ENCODE peak calls at places on chromosome 1, in nine cellular contexts. Q is LNCaP clone FGC; Y is H7; H is effector memory CD4-positive, alpha-beta T cell; L is fibroblast of the aortic adventitia; T is sigmoid colon; R is cardiac fibroblast; W is CD4-positive, CD25-positive, alpha-beta regulatory T cell; X is heart right ventricle. A is an unnamed sample.

GRCh38 chr1:44507490-44508396 is 102.7 kb downstream of the RNF220 start:
- DNase-seq in T (no peak), Q (no peak), L (no peak), H (no peak), X (no peak), R (no peak), Y (peak; percentile 75), W (no peak), A (no peak)

GRCh38 chr1:183652547-183653467 is at the start of gene APOBEC4:
- DNase-seq in Y (no peak), H (no peak), W (peak; percentile 31), Q (no peak), R (peak; percentile 38), L (no peak), T (no peak), X (no peak), A (no peak)

GRCh38 chr1:170175477-170175876 is 29.7 kb downstream of the NTMT2 start:
- DNase-seq in Q (no peak), H (no peak), Y (no peak), X (no peak), T (no peak), R (no peak), W (no peak), L (no peak), A (no peak)

GRCh38 chr1:6794164-6794563 is 8.9 kb downstream of the CAMTA1 start:
- DNase-seq in T (no peak), L (peak; percentile 82), Y (no peak), Q (peak; percentile 54), X (no peak), W (peak; percentile 68), R (peak; percentile 60), H (no peak), A (no peak)

GRCh38 chr1:167016090-167016750 is 27.1 kb downstream of the MAEL start:
- DNase-seq in Y (no peak), H (no peak), Q (no peak), T (no peak), R (no peak), W (no peak), L (peak; percentile 1), X (no peak), A (no peak)

GRCh38 chr1:231619257-231619634 is 7.3 kb upstream of the DISC1 start:
- DNase-seq in L (no peak), Q (no peak), W (no peak), T (no peak), H (no peak), Y (no peak), X (no peak), R (no peak), A (no peak)

GRCh38 chr1:56644064-56644940 is 812 bp upstream of the PRKAA2 start:
- DNase-seq in W (no peak), L (peak; percentile 10), Q (no peak), H (no peak), X (no peak), R (peak; percentile 13), T (no peak), Y (no peak), A (peak; percentile 14)

GRCh38 chr1:29050141-29050540 is 73.6 kb downstream of the TMEM200B start:
- DNase-seq in R (no peak), T (no peak), Y (no peak), X (no peak), L (peak; percentile 42), W (no peak), Q (no peak), H (no peak), A (no peak)

GRCh38 chr1:29912413-29912812 is 676.1 kb downstream of the PTPRU start:
- DNase-seq in Y (no peak), Q (no peak), X (no peak), H (no peak), W (peak; percentile 8), R (peak; percentile 51), L (peak; percentile 63), T (peak; percentile 29), A (no peak)

GRCh38 chr1:93820554-93821411 is 58.2 kb downstream of the DNTTIP2 start:
- DNase-seq in T (no peak), Y (peak; percentile 34), Q (no peak), H (no peak), R (peak; percentile 64), W (no peak), X (no peak), L (no peak), A (no peak)

GRCh38 chr1:38138498-38139233 is 92.1 kb upstream of the POU3F1 start:
- DNase-seq in X (peak; percentile 86), L (peak; percentile 97), H (no peak), W (no peak), Y (peak; percentile 39), Q (peak; percentile 90), T (peak; percentile 91), R (peak; percentile 95), A (peak; percentile 94)

GRCh38 chr1:175755516-175755915 is 12.1 kb upstream of the TNR start:
- DNase-seq in X (no peak), T (no peak), W (no peak), Y (no peak), H (no peak), R (peak; percentile 2), L (no peak), Q (no peak), A (no peak)

GRCh38 chr1:165828581-165829329 is 1.3 kb downstream of the UCK2 start:
- DNase-seq in W (no peak), Q (peak; percentile 84), R (peak; percentile 86), T (peak; percentile 71), X (peak; percentile 42), Y (peak; percentile 58), L (peak; percentile 86), H (no peak), A (peak; percentile 66)

GRCh38 chr1:218659911-218660677 is 315.0 kb downstream of the TGFB2 start:
- DNase-seq in R (peak; percentile 34), W (no peak), T (no peak), L (peak; percentile 35), H (no peak), Y (no peak), X (no peak), Q (no peak), A (no peak)

DNA sequence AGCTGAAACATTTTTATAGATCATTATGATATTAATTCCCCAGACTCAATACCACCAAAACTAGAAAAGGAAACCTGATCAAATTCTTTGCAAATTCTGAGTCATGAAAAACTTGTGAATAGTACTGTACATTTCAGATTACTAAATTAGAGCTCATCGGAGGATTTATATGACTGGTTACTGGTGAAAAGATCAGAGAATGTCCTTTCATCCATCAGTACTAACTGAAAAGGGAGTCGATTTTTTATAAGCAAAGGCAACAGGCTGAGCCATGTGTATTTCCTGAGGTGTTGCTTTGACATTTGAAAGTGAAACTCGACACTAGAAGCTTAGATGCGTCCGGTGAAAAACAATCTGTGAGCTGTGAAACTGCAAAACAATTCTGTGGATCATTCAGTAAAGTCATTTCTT is 155.7 kb downstream of the TNFSF18 start:
- DNase-seq in H (peak; percentile 2), T (no peak), L (no peak), W (peak; percentile 88), R (no peak), Q (no peak), X (no peak), Y (no peak), A (no peak)
- H3K4me3 ChIP-seq in H (peak overlapping the region; percentile 44), T (peak overlapping the region; percentile 12), L (no peak overlapping the region), W (peak overlapping the region; percentile 71), R (no peak overlapping the region), Q (no peak overlapping the region), X (no peak overlapping the region), Y (no peak overlapping the region), A (no peak overlapping the region)

DNA sequence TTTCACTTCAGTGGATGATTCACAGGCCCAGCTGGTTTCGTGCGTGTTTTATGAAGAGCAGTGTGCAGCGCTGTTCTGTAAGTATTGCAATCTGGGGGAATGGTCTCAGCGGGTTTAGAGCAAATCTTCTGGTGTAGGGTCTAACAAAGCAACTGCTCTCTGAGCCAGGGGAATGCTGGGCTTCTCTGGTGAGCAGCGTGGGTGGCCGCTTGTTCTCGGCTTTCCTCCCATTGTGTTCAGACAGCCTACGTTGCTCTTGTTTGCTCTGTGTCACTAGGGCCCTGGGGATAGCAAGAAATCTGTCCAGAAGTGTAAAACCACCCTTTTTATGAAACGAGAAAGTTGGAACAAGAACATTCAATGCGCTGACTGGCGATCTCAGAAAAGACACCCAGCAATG is 42.3 kb upstream of the GADD45A start:
- DNase-seq in W (no peak), R (peak; percentile 54), Q (no peak), H (no peak), Y (peak; percentile 7), X (peak; percentile 43), L (peak; percentile 40), T (no peak), A (peak; percentile 73)
- H3K4me3 ChIP-seq in W (no peak overlapping the region), R (no peak overlapping the region), Q (no peak overlapping the region), H (no peak overlapping the region), Y (no peak overlapping the region), X (no peak overlapping the region), L (no peak overlapping the region), T (no peak overlapping the region), A (no peak overlapping the region)

GRCh38 chr1:91505086-91505485 is 4.4 kb downstream of the CDC7 start:
- DNase-seq in T (no peak), W (no peak), R (no peak), X (no peak), H (no peak), L (no peak), Y (no peak), Q (no peak), A (no peak)
- H3K4me3 ChIP-seq in T (no peak overlapping the region), W (no peak overlapping the region), R (no peak overlapping the region), X (no peak overlapping the region), H (no peak overlapping the region), L (no peak overlapping the region), Y (no peak overlapping the region), Q (no peak overlapping the region), A (no peak overlapping the region)

GRCh38 chr1:151705739-151706463 is 10.7 kb downstream of the CELF3 start:
- DNase-seq in W (no peak), L (no peak), X (no peak), H (no peak), R (no peak), T (no peak), Q (no peak), Y (no peak), A (no peak)

GRCh38 chr1:151708891-151709290 is 7.7 kb downstream of the CELF3 start:
- DNase-seq in X (no peak), L (no peak), W (no peak), R (no peak), Q (no peak), H (no peak), T (no peak), Y (no peak), A (no peak)

GRCh38 chr1:151706464-151707415 is 9.9 kb downstream of the CELF3 start:
- DNase-seq in T (no peak), R (no peak), Y (no peak), W (no peak), X (no peak), H (no peak), L (no peak), Q (no peak), A (no peak)

GRCh38 chr1:151705146-151705545 is 11.5 kb downstream of the CELF3 start:
- DNase-seq in W (no peak), R (no peak), L (no peak), X (no peak), H (no peak), Y (no peak), T (no peak), Q (no peak), A (no peak)

DNA sequence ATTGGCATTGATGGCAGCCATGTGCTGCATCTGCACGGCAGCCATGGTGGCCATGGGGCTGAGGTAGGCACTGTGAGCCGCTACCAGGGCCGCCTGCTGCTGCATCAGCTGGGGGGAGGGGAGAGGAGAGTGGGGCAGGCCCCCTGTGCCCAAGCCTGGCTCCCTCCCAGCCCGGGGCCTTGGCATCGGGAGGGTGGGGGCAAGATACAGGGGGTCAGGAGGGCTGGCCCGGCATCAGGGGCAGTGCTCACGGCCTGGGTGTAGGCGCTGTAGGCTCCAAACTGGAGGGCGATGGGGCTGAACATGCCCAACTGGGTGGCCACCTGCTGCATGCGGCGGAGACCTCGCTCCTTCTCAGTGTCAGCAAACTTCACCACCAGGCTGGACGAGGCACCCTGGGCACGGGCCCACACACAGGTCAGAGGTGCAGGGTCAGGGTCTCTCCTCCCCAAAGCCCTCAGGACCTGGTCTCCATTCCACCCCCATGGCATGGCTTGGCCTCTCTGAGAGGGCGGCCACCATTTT is 9.0 kb downstream of the CELF3 start:
- DNase-seq in W (no peak), X (no peak), T (no peak), L (no peak), R (no peak), H (no peak), Y (no peak), Q (no peak), A (no peak)
- H3K4me3 ChIP-seq in W (no peak overlapping the region), X (no peak overlapping the region), T (no peak overlapping the region), L (no peak overlapping the region), R (no peak overlapping the region), H (no peak overlapping the region), Y (no peak overlapping the region), Q (no peak overlapping the region), A (no peak overlapping the region)

A was measured in skeletal muscle cell.